ENCODE peak calls at places on chromosomes 4 and X, in eight cellular contexts. One of them, this sample, is unnamed. For H3K27me3 and H3K9me3, the result is how much of the 10 kb centered on the place peaks cover.

GRCh38 chrX:49001521-49002090 is 458 bp downstream of the GRIPAP1 start:
- DNase-seq in astrocyte: peak
- DNase-seq in K562: peak
- DNase-seq in HepG2: peak
- DNase-seq in SK-N-SH: peak
- DNase-seq in endothelial cell of umbilical vein: peak
- DNase-seq in IMR-90: peak
- DNase-seq in mammary epithelial cell: peak
- DNase-seq in this sample: peak

GRCh38 chrX:49237060-49237459 is 1.8 kb downstream of the CCDC22 start:
- DNase-seq in astrocyte: no peak
- DNase-seq in K562: no peak
- DNase-seq in HepG2: no peak
- DNase-seq in SK-N-SH: no peak
- DNase-seq in endothelial cell of umbilical vein: no peak
- DNase-seq in IMR-90: no peak
- DNase-seq in mammary epithelial cell: no peak
- DNase-seq in this sample: no peak

GRCh38 chr4:55256787-55257186 is 89.3 kb upstream of the SRD5A3 start:
- DNase-seq in astrocyte: no peak
- DNase-seq in K562: no peak
- DNase-seq in HepG2: no peak
- DNase-seq in SK-N-SH: peak
- DNase-seq in endothelial cell of umbilical vein: peak
- DNase-seq in IMR-90: no peak
- DNase-seq in mammary epithelial cell: no peak
- DNase-seq in this sample: no peak

GRCh38 chrX:40156472-40157227 is 58.9 kb upstream of the BCOR start:
- DNase-seq in astrocyte: no peak
- DNase-seq in K562: no peak
- DNase-seq in HepG2: no peak
- DNase-seq in SK-N-SH: no peak
- DNase-seq in endothelial cell of umbilical vein: no peak
- DNase-seq in IMR-90: no peak
- DNase-seq in mammary epithelial cell: no peak
- DNase-seq in this sample: peak

GRCh38 chrX:153970398-153971123 is 1.1 kb downstream of the HCFC1 start:
- DNase-seq in astrocyte: peak
- DNase-seq in K562: peak
- DNase-seq in HepG2: peak
- DNase-seq in SK-N-SH: peak
- DNase-seq in endothelial cell of umbilical vein: no peak
- DNase-seq in IMR-90: peak
- DNase-seq in mammary epithelial cell: peak
- DNase-seq in this sample: peak

GRCh38 chr4:4671774-4672349 is 130.0 kb upstream of the STX18 start:
- DNase-seq in astrocyte: peak
- DNase-seq in K562: no peak
- DNase-seq in HepG2: no peak
- DNase-seq in SK-N-SH: no peak
- DNase-seq in endothelial cell of umbilical vein: no peak
- DNase-seq in IMR-90: peak
- DNase-seq in mammary epithelial cell: no peak
- DNase-seq in this sample: no peak

GRCh38 chrX:32191316-32191715 is 1020.0 kb downstream of the DMD start:
- DNase-seq in astrocyte: no peak
- DNase-seq in K562: no peak
- DNase-seq in HepG2: no peak
- DNase-seq in SK-N-SH: no peak
- DNase-seq in endothelial cell of umbilical vein: no peak
- DNase-seq in IMR-90: no peak
- DNase-seq in mammary epithelial cell: no peak
- DNase-seq in this sample: no peak

GRCh38 chrX:14529288-14529989 is at the start of gene GLRA2:
- DNase-seq in astrocyte: no peak
- DNase-seq in K562: peak
- DNase-seq in HepG2: peak
- DNase-seq in SK-N-SH: no peak
- DNase-seq in endothelial cell of umbilical vein: no peak
- DNase-seq in IMR-90: peak
- DNase-seq in mammary epithelial cell: peak
- DNase-seq in this sample: peak

GRCh38 chrX:14362731-14363130 is 166.6 kb upstream of the GLRA2 start:
- DNase-seq in astrocyte: peak
- DNase-seq in K562: no peak
- DNase-seq in HepG2: no peak
- DNase-seq in SK-N-SH: no peak
- DNase-seq in endothelial cell of umbilical vein: no peak
- DNase-seq in IMR-90: no peak
- DNase-seq in mammary epithelial cell: no peak
- DNase-seq in this sample: no peak

GRCh38 chr4:152591361-152591760 is 55.5 kb upstream of the FBXW7 start:
- DNase-seq in astrocyte: peak
- DNase-seq in K562: no peak
- DNase-seq in HepG2: no peak
- DNase-seq in SK-N-SH: no peak
- DNase-seq in endothelial cell of umbilical vein: peak
- DNase-seq in IMR-90: peak
- DNase-seq in mammary epithelial cell: peak
- DNase-seq in this sample: peak

GRCh38 chr4:108359936-108360681 is 191.4 kb upstream of the LEF1 start:
- DNase-seq in astrocyte: peak
- DNase-seq in K562: peak
- DNase-seq in HepG2: no peak
- DNase-seq in SK-N-SH: no peak
- DNase-seq in endothelial cell of umbilical vein: no peak
- DNase-seq in IMR-90: no peak
- DNase-seq in mammary epithelial cell: no peak
- DNase-seq in this sample: no peak

GRCh38 chr4:126242679-126243390 is 928.1 kb downstream of the FAT4 start:
- DNase-seq in astrocyte: no peak
- DNase-seq in K562: no peak
- DNase-seq in HepG2: no peak
- DNase-seq in SK-N-SH: no peak
- DNase-seq in endothelial cell of umbilical vein: peak
- DNase-seq in IMR-90: no peak
- DNase-seq in mammary epithelial cell: no peak
- DNase-seq in this sample: no peak

GRCh38 chr4:101049549-101050001 is 297.8 kb downstream of the PPP3CA start:
- DNase-seq in astrocyte: no peak
- DNase-seq in K562: no peak
- DNase-seq in HepG2: no peak
- DNase-seq in SK-N-SH: peak
- DNase-seq in endothelial cell of umbilical vein: no peak
- DNase-seq in IMR-90: no peak
- DNase-seq in mammary epithelial cell: no peak
- DNase-seq in this sample: no peak

GRCh38 chrX:21770631-21771321 is 12.9 kb upstream of the SMPX start:
- DNase-seq in astrocyte: peak
- DNase-seq in K562: no peak
- DNase-seq in HepG2: peak
- DNase-seq in SK-N-SH: no peak
- DNase-seq in endothelial cell of umbilical vein: no peak
- DNase-seq in IMR-90: no peak
- DNase-seq in mammary epithelial cell: no peak
- DNase-seq in this sample: peak

GRCh38 chrX:33252306-33252825 is 41.0 kb upstream of the DMD start:
- DNase-seq in astrocyte: no peak
- DNase-seq in K562: no peak
- DNase-seq in HepG2: no peak
- DNase-seq in SK-N-SH: no peak
- DNase-seq in endothelial cell of umbilical vein: no peak
- DNase-seq in IMR-90: peak
- DNase-seq in mammary epithelial cell: no peak
- DNase-seq in this sample: no peak

GRCh38 chrX:74550295-74550802 is 64.1 kb downstream of the RLIM start:
- DNase-seq in astrocyte: peak
- DNase-seq in K562: peak
- DNase-seq in HepG2: peak
- DNase-seq in SK-N-SH: peak
- DNase-seq in endothelial cell of umbilical vein: peak
- DNase-seq in IMR-90: peak
- DNase-seq in mammary epithelial cell: peak
- DNase-seq in this sample: peak

GRCh38 chrX:47815901-47816845 is 20.5 kb upstream of the ZNF81 start:
- DNase-seq in astrocyte: no peak
- DNase-seq in K562: no peak
- DNase-seq in HepG2: no peak
- DNase-seq in SK-N-SH: no peak
- DNase-seq in endothelial cell of umbilical vein: peak
- DNase-seq in IMR-90: no peak
- DNase-seq in mammary epithelial cell: peak
- DNase-seq in this sample: peak

GRCh38 chrX:134692233-134692632 is 34.0 kb upstream of the PLAC1 start:
- DNase-seq in astrocyte: no peak
- DNase-seq in K562: no peak
- DNase-seq in HepG2: no peak
- DNase-seq in SK-N-SH: no peak
- DNase-seq in endothelial cell of umbilical vein: no peak
- DNase-seq in IMR-90: no peak
- DNase-seq in mammary epithelial cell: no peak
- DNase-seq in this sample: no peak
- H3K27me3 ChIP-seq in astrocyte: under half
- H3K27me3 ChIP-seq in K562: under half
- H3K27me3 ChIP-seq in HepG2: under half
- H3K27me3 ChIP-seq in SK-N-SH: under half
- H3K27me3 ChIP-seq in endothelial cell of umbilical vein: under half
- H3K27me3 ChIP-seq in IMR-90: under half
- H3K27me3 ChIP-seq in mammary epithelial cell: under half
- H3K27me3 ChIP-seq in this sample: under half

GRCh38 chrX:1153940-1154339 is 58.5 kb downstream of the CRLF2 start:
- DNase-seq in astrocyte: no peak
- DNase-seq in K562: no peak
- DNase-seq in HepG2: no peak
- DNase-seq in SK-N-SH: no peak
- DNase-seq in endothelial cell of umbilical vein: no peak
- DNase-seq in IMR-90: no peak
- DNase-seq in mammary epithelial cell: no peak
- DNase-seq in this sample: no peak
- H3K9me3 ChIP-seq in astrocyte: under half
- H3K9me3 ChIP-seq in K562: under half
- H3K9me3 ChIP-seq in HepG2: under half
- H3K9me3 ChIP-seq in SK-N-SH: under half
- H3K9me3 ChIP-seq in endothelial cell of umbilical vein: under half
- H3K9me3 ChIP-seq in IMR-90: under half
- H3K9me3 ChIP-seq in mammary epithelial cell: under half
- H3K9me3 ChIP-seq in this sample: under half

DNA sequence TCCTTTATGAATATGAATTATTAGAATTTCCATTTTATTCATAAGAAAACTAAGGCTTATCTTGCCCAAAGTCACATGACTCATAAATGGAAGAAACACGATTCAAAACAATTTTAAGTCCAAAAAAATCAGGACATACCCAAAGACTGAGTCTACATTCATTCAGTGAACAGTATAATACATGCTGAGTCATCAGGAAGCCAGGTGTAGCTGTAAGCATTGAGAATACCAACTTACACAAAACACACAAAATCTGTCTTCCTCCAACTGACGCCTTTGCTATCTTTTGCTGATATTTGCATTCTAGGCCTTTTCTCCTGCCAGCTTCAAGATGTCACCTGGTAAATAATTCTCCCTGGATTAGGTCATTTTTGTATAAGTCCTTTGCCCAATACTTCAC is 520.1 kb upstream of the GALNT7 start:
- DNase-seq in astrocyte: peak
- DNase-seq in K562: no peak
- DNase-seq in HepG2: no peak
- DNase-seq in SK-N-SH: no peak
- DNase-seq in endothelial cell of umbilical vein: no peak
- DNase-seq in IMR-90: peak
- DNase-seq in mammary epithelial cell: peak
- DNase-seq in this sample: no peak
- H3K4me2 ChIP-seq in astrocyte: no peak
- H3K4me2 ChIP-seq in K562: no peak
- H3K4me2 ChIP-seq in HepG2: no peak
- H3K4me2 ChIP-seq in SK-N-SH: no peak
- H3K4me2 ChIP-seq in endothelial cell of umbilical vein: no peak
- H3K4me2 ChIP-seq in IMR-90: no peak
- H3K4me2 ChIP-seq in mammary epithelial cell: no peak
- H3K4me2 ChIP-seq in this sample: no peak

GRCh38 chr4:133149932-133150642 is 993 bp downstream of the PCDH10 start:
- DNase-seq in astrocyte: no peak
- DNase-seq in K562: no peak
- DNase-seq in HepG2: no peak
- DNase-seq in SK-N-SH: no peak
- DNase-seq in endothelial cell of umbilical vein: peak
- DNase-seq in IMR-90: no peak
- DNase-seq in mammary epithelial cell: no peak
- DNase-seq in this sample: peak

GRCh38 chr4:133147365-133147821 is 1.7 kb upstream of the PCDH10 start:
- DNase-seq in astrocyte: no peak
- DNase-seq in K562: no peak
- DNase-seq in HepG2: no peak
- DNase-seq in SK-N-SH: no peak
- DNase-seq in endothelial cell of umbilical vein: peak
- DNase-seq in IMR-90: no peak
- DNase-seq in mammary epithelial cell: no peak
- DNase-seq in this sample: no peak

GRCh38 chr4:133147922-133148689 is 988 bp upstream of the PCDH10 start:
- DNase-seq in astrocyte: peak
- DNase-seq in K562: no peak
- DNase-seq in HepG2: no peak
- DNase-seq in SK-N-SH: peak
- DNase-seq in endothelial cell of umbilical vein: peak
- DNase-seq in IMR-90: peak
- DNase-seq in mammary epithelial cell: no peak
- DNase-seq in this sample: peak

GRCh38 chr4:133149364-133149695 is 236 bp downstream of the PCDH10 start:
- DNase-seq in astrocyte: no peak
- DNase-seq in K562: no peak
- DNase-seq in HepG2: no peak
- DNase-seq in SK-N-SH: no peak
- DNase-seq in endothelial cell of umbilical vein: no peak
- DNase-seq in IMR-90: no peak
- DNase-seq in mammary epithelial cell: no peak
- DNase-seq in this sample: no peak

GRCh38 chr4:133148690-133149363 is at the start of gene PCDH10:
- DNase-seq in astrocyte: peak
- DNase-seq in K562: peak
- DNase-seq in HepG2: peak
- DNase-seq in SK-N-SH: peak
- DNase-seq in endothelial cell of umbilical vein: peak
- DNase-seq in IMR-90: peak
- DNase-seq in mammary epithelial cell: peak
- DNase-seq in this sample: peak
- H3K27me3 ChIP-seq in astrocyte: under half
- H3K27me3 ChIP-seq in K562: under half
- H3K27me3 ChIP-seq in HepG2: under half
- H3K27me3 ChIP-seq in SK-N-SH: half or more
- H3K27me3 ChIP-seq in endothelial cell of umbilical vein: under half
- H3K27me3 ChIP-seq in IMR-90: under half
- H3K27me3 ChIP-seq in mammary epithelial cell: half or more
- H3K27me3 ChIP-seq in this sample: under half